ENCODE peak calls at places on chromosomes 13 and 19, in eight cellular contexts. B is tibial nerve, C is stomach, S is Peyer's patch, P is breast epithelium, J is neuronal stem cell, Y is tibial artery, A is left ventricle myocardium inferior. L is an unnamed sample.

GRCh38 chr13:21528616-21529015 is 69.5 kb upstream of the ZDHHC20 start:
- DNase-seq in A (no peak), B (no peak), Y (no peak), P (no peak), J (no peak), C (no peak), S (no peak), L (no peak)

GRCh38 chr13:49444517-49445395 is 682 bp downstream of the SETDB2 start:
- DNase-seq in J (peak; percentile 29), B (no peak), A (no peak), C (no peak), S (no peak), P (no peak), Y (peak; percentile 38), L (peak; percentile 50)

GRCh38 chr13:112773601-112774447 is 84.0 kb downstream of the ATP11A start:
- DNase-seq in C (no peak), S (no peak), B (no peak), A (no peak), P (no peak), J (no peak), Y (no peak), L (no peak)

GRCh38 chr13:110689041-110689440 is 16.9 kb downstream of the CARS2 start:
- DNase-seq in B (no peak), J (no peak), C (no peak), A (no peak), P (no peak), S (no peak), Y (no peak), L (no peak)

GRCh38 chr19:5099822-5100221 is 130.9 kb downstream of the KDM4B start:
- DNase-seq in J (no peak), P (no peak), Y (no peak), C (no peak), B (no peak), A (no peak), S (no peak), L (no peak)

GRCh38 chr19:18881491-18881890 is 14.5 kb downstream of the CERS1 start:
- DNase-seq in C (no peak), S (no peak), B (no peak), Y (no peak), A (no peak), P (no peak), J (no peak), L (no peak)

GRCh38 chr19:42277821-42278809 is 9.1 kb downstream of the CIC start:
- DNase-seq in B (no peak), P (peak; percentile 67), J (no peak), Y (no peak), S (no peak), A (no peak), C (no peak), L (no peak)

GRCh38 chr13:99501952-99502310 is 659 bp downstream of the TM9SF2 start:
- DNase-seq in C (peak; percentile 30), J (no peak), A (no peak), S (peak; percentile 61), B (no peak), P (no peak), Y (no peak), L (peak; percentile 26)

GRCh38 chr13:21010621-21011020 is 50.8 kb downstream of the LATS2 start:
- DNase-seq in Y (no peak), J (no peak), A (no peak), C (no peak), P (no peak), B (no peak), S (no peak), L (no peak)

GRCh38 chr13:35760678-35761308 is 284.3 kb upstream of the MAB21L1 start:
- DNase-seq in S (no peak), A (no peak), B (no peak), P (no peak), C (no peak), Y (no peak), J (no peak), L (no peak)

GRCh38 chr19:31223805-31224534 is 125.3 kb downstream of the TSHZ3 start:
- DNase-seq in B (no peak), S (no peak), C (no peak), P (no peak), Y (no peak), A (no peak), J (no peak), L (no peak)

GRCh38 chr19:8815780-8816179 is 16.3 kb downstream of the ZNF558 start:
- DNase-seq in C (no peak), A (no peak), S (no peak), Y (no peak), B (no peak), J (no peak), P (no peak), L (no peak)
- H3K9me3 ChIP-seq in C (peaks cover 80% of the 10 kb centered on the region), A (peaks cover 100% of the 10 kb centered on the region), S (no peaks in the 10 kb centered on the region), Y (peaks cover 29% of the 10 kb centered on the region), B (peaks cover 96% of the 10 kb centered on the region), J (peaks cover 79% of the 10 kb centered on the region), P (peaks cover 78% of the 10 kb centered on the region), L (peaks cover 55% of the 10 kb centered on the region)

GRCh38 chr19:2415281-2415972 is 12.0 kb downstream of the TIMM13 start:
- DNase-seq in A (no peak), S (peak; percentile 46), P (no peak), J (no peak), B (no peak), C (no peak), Y (no peak), L (no peak)
- H3K4me1 ChIP-seq in A (no peaks in the 10 kb centered on the region), S (no peaks in the 10 kb centered on the region), P (no peaks in the 10 kb centered on the region), J (no peaks in the 10 kb centered on the region), B (no peaks in the 10 kb centered on the region), C (no peaks in the 10 kb centered on the region), Y (no peaks in the 10 kb centered on the region), L (no peaks in the 10 kb centered on the region)

GRCh38 chr19:6668696-6669095 is 1.3 kb downstream of the TNFSF14 start:
- DNase-seq in S (no peak), Y (no peak), P (no peak), A (no peak), C (no peak), J (no peak), B (no peak), L (peak; percentile 18)
- H3K4me3 ChIP-seq in S (peak overlapping the region; percentile 46), Y (no peak overlapping the region), P (no peak overlapping the region), A (no peak overlapping the region), C (peak overlapping the region; percentile 35), J (no peak overlapping the region), B (no peak overlapping the region), L (peak overlapping the region; percentile 55)

GRCh38 chr13:79933389-79933788 is 407.5 kb downstream of the SPRY2 start:
- DNase-seq in Y (no peak), C (no peak), A (no peak), S (no peak), P (no peak), B (no peak), J (no peak), L (no peak)
- H3K9me3 ChIP-seq in Y (no peaks in the 10 kb centered on the region), C (no peaks in the 10 kb centered on the region), A (peaks cover 6% of the 10 kb centered on the region), S (no peaks in the 10 kb centered on the region), P (no peaks in the 10 kb centered on the region), B (no peaks in the 10 kb centered on the region), J (peaks cover 3% of the 10 kb centered on the region), L (no peaks in the 10 kb centered on the region)

GRCh38 chr19:4055209-4055552 is 11.5 kb downstream of the ZBTB7A start:
- DNase-seq in C (no peak), P (no peak), Y (no peak), S (no peak), J (no peak), A (no peak), B (no peak), L (no peak)
- H3K4me1 ChIP-seq in C (peaks cover 93% of the 10 kb centered on the region), P (peaks cover 30% of the 10 kb centered on the region), Y (peaks cover 48% of the 10 kb centered on the region), S (peaks cover 29% of the 10 kb centered on the region), J (peaks cover 14% of the 10 kb centered on the region), A (peaks cover 62% of the 10 kb centered on the region), B (peaks cover 92% of the 10 kb centered on the region), L (peaks cover 41% of the 10 kb centered on the region)

GRCh38 chr19:45607071-45608029 is 5.3 kb upstream of the GPR4 start:
- DNase-seq in C (peak; percentile 80), Y (peak; percentile 64), B (peak; percentile 60), J (peak; percentile 71), A (peak; percentile 79), S (peak; percentile 75), P (peak; percentile 72), L (peak; percentile 43)
- H3K4me3 ChIP-seq in C (peak overlapping the region; percentile 14), Y (peak overlapping the region; percentile 8), B (peak overlapping the region; percentile 40), J (peak overlapping the region; percentile 27), A (peak overlapping the region; percentile 54), S (peak overlapping the region; percentile 12), P (peak overlapping the region; percentile 16), L (no peak overlapping the region)

GRCh38 chr13:29165216-29165615 is 345.1 kb downstream of the MTUS2 start:
- DNase-seq in S (no peak), A (no peak), P (no peak), C (no peak), B (no peak), J (no peak), Y (no peak), L (no peak)
- H3K9me3 ChIP-seq in S (no peaks in the 10 kb centered on the region), A (no peaks in the 10 kb centered on the region), P (no peaks in the 10 kb centered on the region), C (no peaks in the 10 kb centered on the region), B (no peaks in the 10 kb centered on the region), J (no peaks in the 10 kb centered on the region), Y (no peaks in the 10 kb centered on the region), L (no peaks in the 10 kb centered on the region)

GRCh38 chr19:15289673-15290072 is 42.7 kb downstream of the BRD4 start:
- DNase-seq in B (no peak), P (no peak), J (no peak), C (no peak), A (no peak), S (peak; percentile 31), Y (no peak), L (no peak)
- H3K4me1 ChIP-seq in B (peaks cover 100% of the 10 kb centered on the region), P (peaks cover 22% of the 10 kb centered on the region), J (peaks cover 26% of the 10 kb centered on the region), C (peaks cover 100% of the 10 kb centered on the region), A (peaks cover 100% of the 10 kb centered on the region), S (peaks cover 58% of the 10 kb centered on the region), Y (peaks cover 86% of the 10 kb centered on the region), L (peaks cover 95% of the 10 kb centered on the region)

GRCh38 chr19:1648926-1649541 is 3.4 kb downstream of the TCF3 start:
- DNase-seq in B (no peak), S (no peak), Y (no peak), J (no peak), A (no peak), P (no peak), C (no peak), L (no peak)

GRCh38 chr19:1651061-1651547 is 1.3 kb downstream of the TCF3 start:
- DNase-seq in P (no peak), A (no peak), J (peak; percentile 49), B (no peak), C (no peak), Y (no peak), S (no peak), L (peak; percentile 77)

GRCh38 chr19:1649706-1650626 is 2.4 kb downstream of the TCF3 start:
- DNase-seq in J (no peak), P (no peak), B (no peak), Y (no peak), C (no peak), A (no peak), S (no peak), L (no peak)

GRCh38 chr19:1651548-1652394 is 644 bp downstream of the TCF3 start:
- DNase-seq in B (no peak), J (peak; percentile 42), S (peak; percentile 85), Y (peak; percentile 28), C (no peak), A (peak; percentile 41), P (no peak), L (peak; percentile 51)

DNA sequence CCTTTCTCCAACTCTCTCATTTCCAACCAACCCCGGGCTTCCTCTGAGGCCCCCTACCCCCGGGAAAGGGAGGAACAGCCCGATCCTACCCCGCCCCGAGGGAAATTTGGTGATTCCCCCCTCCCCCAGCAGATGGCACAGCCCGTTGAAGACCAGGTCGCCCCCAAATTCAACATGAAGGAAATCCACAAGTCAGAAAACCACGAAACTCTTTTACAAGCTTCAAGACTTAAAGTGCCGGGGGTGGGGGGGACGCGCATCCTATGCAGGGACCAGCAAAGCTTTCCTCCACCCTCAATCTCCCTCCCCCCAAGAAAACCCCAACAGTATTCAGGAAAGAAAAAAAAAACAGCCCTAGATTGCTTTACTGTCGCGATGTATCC is 1.8 kb downstream of the TCF3 start:
- DNase-seq in C (no peak), Y (peak; percentile 23), P (no peak), S (no peak), J (peak; percentile 21), A (no peak), B (no peak), L (peak; percentile 69)
- H3K4me3 ChIP-seq in C (peak overlapping the region; percentile 95), Y (peak overlapping the region; percentile 94), P (peak overlapping the region; percentile 85), S (peak overlapping the region; percentile 70), J (peak overlapping the region; percentile 95), A (peak overlapping the region; percentile 89), B (peak overlapping the region; percentile 98), L (peak overlapping the region; percentile 78)